ENCODE peak calls at places on chromosomes 3 and 15, in five cellular contexts. R is upper lobe of right lung, U is spleen, D is epithelial cell of esophagus, F is OCI-LY7. O is an unnamed sample.

GRCh38 chr3:4830586-4830914 is 148.7 kb upstream of the BHLHE40 start:
- DNase-seq in F (no peak), D (no peak), R (no peak), U (no peak), O (no peak)

GRCh38 chr3:194339356-194339755 is 11.8 kb downstream of the CPN2 start:
- DNase-seq in F (no peak), U (no peak), D (no peak), R (no peak), O (no peak)

GRCh38 chr3:134364061-134364935 is 9.9 kb downstream of the AMOTL2 start:
- DNase-seq in D (peak; percentile 95), U (peak; percentile 90), F (no peak), R (peak; percentile 96), O (peak; percentile 94)

GRCh38 chr15:48601095-48601494 is 44.4 kb downstream of the FBN1 start:
- DNase-seq in R (no peak), F (no peak), U (no peak), D (no peak), O (no peak)

GRCh38 chr3:132448211-132448961 is 31.1 kb downstream of the DNAJC13 start:
- DNase-seq in R (no peak), U (no peak), D (no peak), F (no peak), O (no peak)

GRCh38 chr15:78989701-78990248 is 44.9 kb upstream of the CTSH start:
- DNase-seq in D (no peak), F (no peak), R (no peak), U (peak; percentile 51), O (peak; percentile 68)

GRCh38 chr3:186160691-186161243 is 51.9 kb upstream of the ETV5 start:
- DNase-seq in F (no peak), R (no peak), U (no peak), D (no peak), O (no peak)

GRCh38 chr3:183488343-183488742 is 59.9 kb upstream of the MCF2L2 start:
- DNase-seq in U (no peak), F (no peak), R (no peak), D (no peak), O (no peak)

GRCh38 chr15:39079296-39079834 is 501.5 kb upstream of the THBS1 start:
- DNase-seq in R (no peak), F (no peak), D (peak; percentile 90), U (no peak), O (no peak)

GRCh38 chr15:28871168-28871567 is 14.6 kb upstream of the APBA2 start:
- DNase-seq in R (no peak), U (no peak), D (no peak), F (no peak), O (no peak)

GRCh38 chr3:89038864-89039263 is 68.6 kb upstream of the EPHA3 start:
- DNase-seq in F (no peak), R (no peak), D (no peak), U (no peak), O (no peak)

GRCh38 chr3:197021231-197021630 is 8.4 kb downstream of the MELTF start:
- DNase-seq in R (no peak), F (no peak), U (no peak), D (no peak), O (no peak)

GRCh38 chr3:4139462-4140140 is 163.6 kb upstream of the SETMAR start:
- DNase-seq in F (no peak), R (no peak), D (no peak), U (no peak), O (no peak)

GRCh38 chr15:63870043-63870394 is 36.3 kb upstream of the HERC1 start:
- DNase-seq in U (no peak), R (no peak), D (no peak), F (no peak), O (no peak)

GRCh38 chr3:90069748-90070147 is 962.3 kb downstream of the EPHA3 start:
- DNase-seq in D (no peak), R (no peak), F (no peak), U (no peak), O (no peak)

GRCh38 chr3:120102674-120103073 is 8.4 kb upstream of the GSK3B start:
- DNase-seq in D (peak; percentile 93), U (no peak), F (no peak), R (no peak), O (no peak)

GRCh38 chr3:190016966-190017365 is 103.7 kb downstream of the P3H2 start:
- DNase-seq in F (no peak), R (no peak), D (no peak), U (no peak), O (no peak)

GRCh38 chr3:190017575-190018288 is 103.0 kb downstream of the P3H2 start:
- DNase-seq in U (no peak), D (peak; percentile 79), F (no peak), R (no peak), O (no peak)

GRCh38 chr3:190019020-190019419 is 101.7 kb downstream of the P3H2 start:
- DNase-seq in F (no peak), R (no peak), U (no peak), D (no peak), O (no peak)

GRCh38 chr3:190018460-190018859 is 102.2 kb downstream of the P3H2 start:
- DNase-seq in R (no peak), D (no peak), F (no peak), U (no peak), O (no peak)

GRCh38 chr3:190019840-190020239 is 100.9 kb downstream of the P3H2 start:
- DNase-seq in D (no peak), U (no peak), F (no peak), R (no peak), O (no peak)
- TF ChIP-seq CTCF in D (peak; percentile 3), U (no peak), F (no peak), R (no peak), O (no peak)

GRCh38 chr15:75114327-75114726 is 87.4 kb upstream of the C15orf39 start:
- DNase-seq in D (no peak), U (no peak), R (no peak), F (no peak), O (no peak)

GRCh38 chr15:75114796-75115195 is 86.9 kb upstream of the C15orf39 start:
- DNase-seq in F (no peak), U (no peak), R (no peak), D (no peak), O (no peak)

GRCh38 chr15:75112848-75113492 is 88.7 kb upstream of the C15orf39 start:
- DNase-seq in U (no peak), R (no peak), F (no peak), D (no peak), O (no peak)

GRCh38 chr15:75109731-75110130 is 86.3 kb downstream of the PPCDC start:
- DNase-seq in U (no peak), F (no peak), R (no peak), D (no peak), O (no peak)

DNA sequence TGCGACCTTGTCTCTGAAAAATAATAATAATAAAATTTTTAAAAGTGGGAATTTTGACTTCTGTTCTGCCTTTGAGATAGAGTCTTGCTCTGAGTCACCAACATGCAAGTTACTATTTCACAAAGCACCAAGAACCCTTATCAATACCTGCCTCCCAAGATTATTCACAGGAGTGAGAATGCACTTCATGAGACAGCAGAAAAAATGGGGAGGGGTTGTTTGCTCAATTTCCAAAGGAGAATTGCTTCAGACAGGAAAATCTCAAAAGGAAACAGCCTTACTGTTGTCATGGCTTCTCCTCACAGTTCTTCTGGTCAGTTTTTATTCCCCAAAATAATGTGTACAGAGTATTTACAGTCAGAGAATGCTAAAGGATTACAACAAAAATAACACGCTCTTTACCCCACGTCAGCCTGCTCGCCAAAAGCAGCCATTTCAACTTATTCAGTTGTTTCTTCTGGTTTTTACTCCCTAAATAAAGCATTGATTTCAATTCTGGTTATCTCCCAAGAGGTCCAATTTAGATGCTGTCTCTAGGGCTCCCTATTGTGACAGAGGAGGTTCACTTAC is 89.0 kb downstream of the PPCDC start:
- DNase-seq in F (no peak), D (peak; percentile 42), U (no peak), R (no peak), O (no peak)
- H3K4me3 ChIP-seq in F (no peak overlapping the region), D (no peak overlapping the region), U (no peak overlapping the region), R (no peak overlapping the region), O (no peak overlapping the region)

GRCh38 chr3:180036678-180037455 is at the start of gene PEX5L:
- DNase-seq in D (peak; percentile 71), F (no peak), R (peak; percentile 80), U (peak; percentile 69), O (peak; percentile 57)
- TF ChIP-seq CTCF in D (no peak), F (no peak), R (no peak), U (no peak), O (no peak)

DNA sequence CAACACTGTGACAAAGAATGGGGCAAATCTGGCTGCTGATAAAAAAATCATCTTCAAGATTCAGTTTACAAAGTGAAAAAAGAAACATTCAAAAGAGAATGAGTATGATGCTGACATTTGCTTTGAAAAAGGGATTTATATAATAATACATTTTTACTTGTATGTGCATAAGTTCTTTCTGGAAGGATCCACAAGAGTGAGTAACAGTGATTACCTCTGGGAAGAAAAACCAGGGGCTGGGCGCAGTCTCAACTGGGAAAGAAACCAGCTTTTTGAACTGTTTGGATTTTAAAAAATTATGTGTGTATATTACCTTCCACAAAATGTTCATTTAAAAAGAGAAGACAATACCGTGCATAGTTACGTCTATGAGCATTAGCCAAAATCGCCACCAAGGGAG is 1.3 kb downstream of the CLEC3B start:
- DNase-seq in D (no peak), F (no peak), R (no peak), U (no peak), O (no peak)
- H3K4me3 ChIP-seq in D (no peak overlapping the region), F (no peak overlapping the region), R (peak overlapping the region; percentile 46), U (peak overlapping the region; percentile 33), O (peak overlapping the region; percentile 52)

GRCh38 chr15:88467935-88468528 is 524 bp downstream of the MRPS11 start:
- DNase-seq in F (peak; percentile 40), D (peak; percentile 30), R (no peak), U (no peak), O (no peak)
- TF ChIP-seq CTCF in F (peak; percentile 80), D (peak; percentile 40), R (no peak), U (no peak), O (no peak)

GRCh38 chr15:89397653-89398023 is 63.0 kb upstream of the POLG start:
- DNase-seq in U (no peak), D (no peak), F (no peak), R (no peak), O (no peak)
- H3K4me3 ChIP-seq in U (no peak overlapping the region), D (no peak overlapping the region), F (no peak overlapping the region), R (no peak overlapping the region), O (no peak overlapping the region)

DNA sequence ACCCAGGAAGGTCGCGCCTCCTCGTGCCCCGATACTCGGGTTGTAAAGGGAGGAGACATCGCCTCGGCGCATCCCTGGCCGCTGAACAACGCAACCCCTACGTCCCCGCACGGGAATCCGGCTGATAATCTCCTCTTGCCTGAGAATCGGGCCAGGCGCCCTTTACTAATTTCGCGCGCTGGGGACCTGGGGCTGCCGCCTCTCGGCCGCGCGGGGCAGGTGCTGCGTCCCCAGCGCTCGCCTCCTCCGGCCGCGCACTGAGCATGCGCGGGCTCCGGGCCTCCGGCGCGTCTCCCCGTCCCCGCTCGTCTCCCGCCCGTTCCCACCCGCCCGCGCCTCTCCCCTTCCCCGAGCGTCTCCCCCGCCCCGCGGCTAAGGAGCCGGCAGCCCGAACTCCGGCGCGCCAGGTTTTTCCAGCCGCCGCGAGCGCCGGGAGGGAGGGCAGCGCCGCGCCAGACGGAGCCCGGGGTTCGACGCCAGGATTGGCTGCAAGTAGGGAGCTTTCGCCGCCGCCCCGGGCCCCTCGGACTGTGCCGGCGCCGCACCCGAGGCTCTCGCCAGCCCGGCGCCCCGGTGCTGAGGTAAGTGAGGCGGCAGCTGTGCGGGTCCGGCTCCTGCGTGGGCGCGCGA is at the start of gene CNTN4:
- DNase-seq in R (peak; percentile 92), F (no peak), D (peak; percentile 7), U (no peak), O (peak; percentile 82)
- TF ChIP-seq CTCF in R (peak; percentile 9), F (no peak), D (no peak), U (no peak), O (peak; percentile 20)

GRCh38 chr15:82679626-82680199 is 30.0 kb downstream of the AP3B2 start:
- DNase-seq in U (no peak), D (no peak), R (no peak), F (no peak), O (no peak)
- H3K4me3 ChIP-seq in U (peak overlapping the region; percentile 33), D (peak overlapping the region; percentile 63), R (peak overlapping the region; percentile 54), F (no peak overlapping the region), O (peak overlapping the region; percentile 59)

O was measured in lower lobe of right lung.